ENCODE peak calls at places on chromosomes 6 and 20, in five cellular contexts. T, S, Y, A and E are unnamed samples.

GRCh38 chr20:39853664-39854063 is 835.4 kb downstream of the MAFB start:
- DNase-seq in T (no peak), S (no peak), Y (no peak), A (no peak), E (peak; percentile 64)

GRCh38 chr6:169820358-169820757 is 68.9 kb downstream of the ERMARD start:
- DNase-seq in T (no peak), S (no peak), Y (no peak), A (no peak), E (no peak)

GRCh38 chr20:64101731-64102621 is 5.4 kb downstream of the NPBWR2 start:
- DNase-seq in T (peak; percentile 33), S (no peak), Y (peak; percentile 59), A (no peak), E (no peak)

GRCh38 chr6:97437087-97437486 is 154.1 kb upstream of the MMS22L start:
- DNase-seq in T (no peak), S (no peak), Y (peak; percentile 46), A (no peak), E (no peak)

GRCh38 chr6:30883743-30884520 is at the start of gene DDR1:
- DNase-seq in T (peak; percentile 81), S (peak; percentile 89), Y (peak; percentile 75), A (peak; percentile 60), E (no peak)

GRCh38 chr20:49846206-49846807 is 33.7 kb downstream of the SLC9A8 start:
- DNase-seq in T (no peak), S (no peak), Y (peak; percentile 85), A (no peak), E (no peak)

GRCh38 chr6:26524722-26525360 is 13.3 kb upstream of the HMGN4 start:
- DNase-seq in T (no peak), S (no peak), Y (no peak), A (no peak), E (no peak)

GRCh38 chr6:105458061-105458460 is 55.2 kb upstream of the PREP start:
- DNase-seq in T (no peak), S (no peak), Y (no peak), A (no peak), E (no peak)

GRCh38 chr20:49352821-49353220 is 75.0 kb upstream of the ZNFX1 start:
- DNase-seq in T (no peak), S (no peak), Y (no peak), A (no peak), E (no peak)

GRCh38 chr20:25054133-25054820 is 3.7 kb downstream of the ACSS1 start:
- DNase-seq in T (no peak), S (no peak), Y (no peak), A (no peak), E (no peak)

GRCh38 chr20:35506872-35507638 is 22.4 kb downstream of the C20orf173 start:
- DNase-seq in T (no peak), S (no peak), Y (peak; percentile 52), A (no peak), E (peak; percentile 9)

GRCh38 chr20:48064929-48065328 is 279.6 kb upstream of the SULF2 start:
- DNase-seq in T (no peak), S (no peak), Y (peak; percentile 88), A (no peak), E (peak; percentile 80)

GRCh38 chr6:21046276-21046675 is 512.0 kb downstream of the CDKAL1 start:
- DNase-seq in T (no peak), S (no peak), Y (no peak), A (no peak), E (no peak)

GRCh38 chr6:14062345-14063029 is 55.1 kb upstream of the CD83 start:
- DNase-seq in T (no peak), S (no peak), Y (no peak), A (no peak), E (no peak)

GRCh38 chr20:22686097-22686496 is 101.7 kb upstream of the FOXA2 start:
- DNase-seq in T (peak; percentile 40), S (no peak), Y (peak; percentile 82), A (no peak), E (no peak)

GRCh38 chr6:16130932-16131387 is 2.1 kb downstream of the MYLIP start:
- DNase-seq in T (no peak), S (no peak), Y (peak; percentile 72), A (peak; percentile 70), E (no peak)

GRCh38 chr20:33408313-33408712 is 7.0 kb upstream of the CDK5RAP1 start:
- DNase-seq in T (no peak), S (no peak), Y (no peak), A (no peak), E (no peak)

GRCh38 chr6:151325075-151326050 is 66.0 kb downstream of the ZBTB2 start:
- DNase-seq in T (peak; percentile 49), S (peak; percentile 80), Y (peak; percentile 68), A (peak; percentile 76), E (no peak)

GRCh38 chr6:129889580-129889979 is 28.5 kb upstream of the TMEM244 start:
- DNase-seq in T (no peak), S (no peak), Y (peak; percentile 90), A (no peak), E (peak; percentile 56)

GRCh38 chr6:20661721-20662120 is 127.5 kb downstream of the CDKAL1 start:
- DNase-seq in T (no peak), S (no peak), Y (no peak), A (no peak), E (no peak)

GRCh38 chr6:51855310-51856082 is 231.9 kb downstream of the PKHD1 start:
- DNase-seq in T (no peak), S (no peak), Y (peak; percentile 94), A (no peak), E (no peak)

GRCh38 chr6:35757461-35758123 is 18.8 kb upstream of the CLPSL2 start:
- DNase-seq in T (no peak), S (no peak), Y (peak; percentile 38), A (no peak), E (no peak)
- TF ChIP-seq CTCF in T (peak; percentile 35), S (no peak), Y (peak; percentile 47), A (no peak), E (peak; percentile 47)

GRCh38 chr6:42726026-42726425 is 3.6 kb upstream of the PRPH2 start:
- DNase-seq in T (no peak), S (no peak), Y (no peak), A (no peak), E (no peak)

GRCh38 chr6:42726485-42727083 is 4.2 kb upstream of the PRPH2 start:
- DNase-seq in T (peak; percentile 54), S (peak; percentile 75), Y (peak; percentile 77), A (peak; percentile 85), E (peak; percentile 38)

GRCh38 chr6:42727084-42727601 is 4.7 kb upstream of the PRPH2 start:
- DNase-seq in T (peak; percentile 28), S (no peak), Y (no peak), A (no peak), E (no peak)

GRCh38 chr6:42729731-42730130 is 7.3 kb upstream of the PRPH2 start:
- DNase-seq in T (no peak), S (no peak), Y (peak; percentile 32), A (no peak), E (no peak)

DNA sequence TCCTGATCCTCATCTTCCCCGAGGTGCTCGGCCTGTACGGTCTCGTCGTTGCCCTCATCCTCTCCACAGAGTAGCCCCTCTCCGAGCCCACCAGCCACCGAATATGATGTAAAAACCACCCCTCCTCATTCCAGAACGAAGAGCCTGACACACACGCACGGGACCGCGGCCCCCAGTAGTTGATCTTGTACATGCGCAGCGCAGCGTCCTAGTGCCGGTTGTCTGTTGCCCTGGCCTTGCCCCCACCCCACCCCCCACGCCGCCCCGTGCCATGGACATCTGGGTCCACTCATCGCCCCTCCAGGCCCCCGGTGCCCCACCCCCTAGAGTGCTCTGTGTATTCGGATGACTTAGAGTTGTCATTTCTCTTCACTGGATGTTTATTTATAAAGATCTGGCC is 5.2 kb upstream of the PRPH2 start:
- DNase-seq in T (no peak), S (peak; percentile 67), Y (no peak), A (no peak), E (no peak)
- H3K4me3 ChIP-seq in T (peak overlapping the region; percentile 72), S (peak overlapping the region; percentile 55), Y (no peak overlapping the region), A (peak overlapping the region; percentile 52), E (peak overlapping the region; percentile 9)

GRCh38 chr20:63014710-63015109 is 7.9 kb upstream of the BHLHE23 start:
- DNase-seq in T (no peak), S (no peak), Y (no peak), A (no peak), E (no peak)

GRCh38 chr20:63015147-63015664 is 8.4 kb upstream of the BHLHE23 start:
- DNase-seq in T (no peak), S (no peak), Y (no peak), A (no peak), E (no peak)

GRCh38 chr20:63011798-63012197 is 5.0 kb upstream of the BHLHE23 start:
- DNase-seq in T (no peak), S (no peak), Y (peak; percentile 65), A (no peak), E (no peak)

GRCh38 chr20:63014287-63014686 is 7.5 kb upstream of the BHLHE23 start:
- DNase-seq in T (no peak), S (no peak), Y (no peak), A (no peak), E (no peak)

GRCh38 chr20:63013207-63013606 is 6.4 kb upstream of the BHLHE23 start:
- DNase-seq in T (no peak), S (no peak), Y (no peak), A (no peak), E (no peak)
- H3K27me3 ChIP-seq in T (peaks cover 100% of the 10 kb centered on the region), S (peaks cover 99% of the 10 kb centered on the region), Y (peaks cover 82% of the 10 kb centered on the region), A (peaks cover 89% of the 10 kb centered on the region), E (peaks cover 61% of the 10 kb centered on the region)

GRCh38 chr6:125550892-125551291 is 198.5 kb upstream of the HEY2 start:
- DNase-seq in T (no peak), S (no peak), Y (no peak), A (no peak), E (no peak)

GRCh38 chr6:125547320-125547843 is 202.1 kb upstream of the HEY2 start:
- DNase-seq in T (no peak), S (no peak), Y (no peak), A (no peak), E (no peak)

GRCh38 chr6:125544819-125545218 is 204.6 kb upstream of the HEY2 start:
- DNase-seq in T (no peak), S (no peak), Y (no peak), A (no peak), E (no peak)

GRCh38 chr6:125549202-125549884 is 200.1 kb upstream of the HEY2 start:
- DNase-seq in T (no peak), S (no peak), Y (peak; percentile 32), A (no peak), E (no peak)

GRCh38 chr6:125546827-125547226 is 202.6 kb upstream of the HEY2 start:
- DNase-seq in T (no peak), S (no peak), Y (peak; percentile 14), A (peak; percentile 27), E (no peak)
- TF ChIP-seq CTCF in T (peak; percentile 37), S (no peak), Y (no peak), A (peak; percentile 41), E (no peak)